ENCODE peak calls at places on chromosomes 6 and 20, in six cellular contexts. N is fibroblast of lung, B is pancreas, L is esophagus squamous epithelium, I is ascending aorta, T is psoas muscle. R is an unnamed sample. For H3K4me1, the result is how much of the 10 kb centered on the place peaks cover.

GRCh38 chr6:124823240-124824105 is 138.8 kb upstream of the RNF217 start:
- DNase-seq in N (peak), B (no peak), L (no peak), I (no peak), T (no peak), R (no peak)

GRCh38 chr6:168369776-168370175 is 50.2 kb upstream of the DACT2 start:
- DNase-seq in N (no peak), B (no peak), L (no peak), I (no peak), T (peak), R (no peak)

GRCh38 chr6:166313255-166314070 is 5.3 kb upstream of the PRR18 start:
- DNase-seq in N (peak), B (no peak), L (no peak), I (no peak), T (no peak), R (no peak)

GRCh38 chr6:137848672-137849071 is 18.4 kb upstream of the TNFAIP3 start:
- DNase-seq in N (peak), B (no peak), L (no peak), I (no peak), T (no peak), R (no peak)

GRCh38 chr20:17614176-17614811 is 44.4 kb downstream of the DSTN start:
- DNase-seq in N (peak), B (peak), L (no peak), I (no peak), T (peak), R (peak)

GRCh38 chr20:16327606-16328005 is 245.6 kb downstream of the KIF16B start:
- DNase-seq in N (no peak), B (no peak), L (no peak), I (no peak), T (no peak), R (no peak)

GRCh38 chr6:36241728-36242127 is 28.1 kb upstream of the PNPLA1 start:
- DNase-seq in N (peak), B (no peak), L (no peak), I (no peak), T (no peak), R (no peak)

GRCh38 chr6:80336906-80337305 is 230.4 kb downstream of the BCKDHB start:
- DNase-seq in N (no peak), B (no peak), L (no peak), I (no peak), T (no peak), R (no peak)

GRCh38 chr6:33737267-33738026 is 9.3 kb downstream of the IP6K3 start:
- DNase-seq in N (no peak), B (peak), L (no peak), I (no peak), T (no peak), R (no peak)

DNA sequence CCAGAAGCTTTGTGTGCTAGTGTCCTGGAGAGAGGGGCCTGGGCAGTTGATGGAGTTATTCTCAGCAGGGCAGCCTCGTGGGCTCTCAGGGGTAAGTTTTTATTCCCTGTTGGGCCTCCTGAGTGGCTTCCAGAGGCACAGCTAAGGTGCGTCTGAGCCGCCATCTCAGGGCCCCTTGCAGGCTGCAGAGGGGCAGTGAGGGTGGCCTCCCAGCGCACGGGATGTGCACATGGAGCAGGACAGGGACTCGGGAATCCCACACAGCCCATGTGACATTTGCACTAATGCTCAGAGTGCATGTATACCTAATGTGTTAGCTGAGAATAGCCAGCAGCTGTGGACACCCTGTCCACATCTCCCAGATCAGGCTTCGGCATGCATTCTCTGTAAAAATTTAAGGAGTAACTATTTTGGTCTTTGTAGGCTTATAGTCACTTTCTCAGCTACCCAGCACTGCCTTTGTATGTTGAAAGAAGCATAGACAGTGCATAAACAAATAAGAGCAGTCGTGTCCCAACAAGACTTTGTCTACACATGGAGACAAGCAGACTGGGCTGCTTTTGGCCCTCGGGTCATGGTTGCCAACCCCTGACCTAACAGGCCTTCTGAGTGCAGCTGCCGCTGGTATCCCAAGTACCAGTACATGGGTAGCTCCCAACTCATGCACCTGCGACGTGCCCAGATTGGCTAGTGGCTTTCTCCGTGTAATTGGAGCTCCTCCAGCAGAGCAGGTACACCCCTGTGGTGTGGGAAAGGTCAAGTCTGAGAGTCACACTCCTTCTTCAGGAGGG is 18.6 kb upstream of the CST9L start:
- DNase-seq in N (no peak), B (no peak), L (no peak), I (no peak), T (no peak), R (no peak)
- H3K4me1 ChIP-seq in N (under half), B (under half), L (half or more), I (under half), T (under half), R (under half)

DNA sequence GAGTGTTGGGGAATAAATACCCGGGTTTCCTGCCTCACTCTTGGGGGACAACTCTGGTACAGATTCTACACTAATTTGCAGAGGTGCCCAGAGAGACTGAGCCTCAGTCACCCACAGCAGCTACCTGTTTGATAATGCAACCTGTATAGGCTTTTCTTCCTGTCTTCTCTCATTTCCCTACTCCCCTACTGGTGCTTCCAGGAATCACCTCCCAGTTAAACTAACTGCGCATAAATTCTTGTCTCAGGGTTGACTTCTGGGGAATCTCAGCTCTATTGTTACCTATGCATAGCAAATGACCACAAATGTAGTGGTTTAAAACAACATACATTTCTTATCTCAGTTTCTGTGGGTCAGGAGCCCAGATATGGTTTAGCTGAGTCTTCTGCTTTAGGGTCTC is 11.3 kb downstream of the OCSTAMP start:
- DNase-seq in N (no peak), B (no peak), L (no peak), I (no peak), T (no peak), R (no peak)
- TF ChIP-seq CTCF in N (peak), B (no peak), L (peak), I (no peak), T (no peak), R (no peak)

DNA sequence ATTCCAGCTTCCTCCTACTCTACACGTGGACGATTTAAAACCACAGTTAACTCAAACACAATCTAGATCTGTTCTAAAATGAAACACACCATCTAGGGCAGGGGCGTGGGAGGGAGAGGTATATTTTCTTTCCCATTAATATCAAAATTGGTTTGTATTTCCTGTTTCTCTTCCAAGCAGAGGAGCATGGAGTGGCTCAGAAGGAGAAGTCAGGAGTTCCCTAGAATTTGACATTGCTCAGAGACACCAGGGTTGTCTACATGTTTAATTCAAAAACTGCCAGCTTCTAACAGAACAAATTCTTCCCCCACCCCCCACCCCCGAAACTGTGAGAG is 2.3 kb downstream of the PREX1 start:
- DNase-seq in N (no peak), B (no peak), L (no peak), I (no peak), T (no peak), R (no peak)
- H3K4me3 ChIP-seq in N (no peak), B (peak), L (peak), I (peak), T (peak), R (no peak)

GRCh38 chr6:136656121-136656520 is 105.9 kb upstream of the MAP7 start:
- DNase-seq in N (peak), B (no peak), L (no peak), I (no peak), T (no peak), R (no peak)
- H3K4me1 ChIP-seq in N (under half), B (under half), L (under half), I (under half), T (under half), R (under half)